ENCODE peak calls at places on chromosomes 5 and 9, in eight cellular contexts. S is HCT116, Z is IMR-90, J is Calu3, R is AML-193, V is EL, N is substantia nigra, G is tibial nerve. X is an unnamed sample.

GRCh38 chr5:147303976-147304375 is 69.2 kb downstream of the STK32A start:
- DNase-seq in S (peak), Z (peak), J (peak), R (no peak), V (peak), N (no peak), G (no peak), X (no peak)

GRCh38 chr5:135493406-135494180 is 41.4 kb upstream of the TIFAB start:
- DNase-seq in S (peak), Z (peak), J (no peak), R (peak), V (peak), N (no peak), G (no peak), X (no peak)

GRCh38 chr5:102554092-102554491 is 55.3 kb upstream of the SLCO6A1 start:
- DNase-seq in S (no peak), Z (no peak), J (no peak), R (no peak), V (no peak), N (no peak), G (no peak), X (no peak)

GRCh38 chr5:172548311-172548731 is 92.7 kb upstream of the NEURL1B start:
- DNase-seq in S (no peak), Z (no peak), J (no peak), R (no peak), V (no peak), N (peak), G (no peak), X (peak)

GRCh38 chr5:15326932-15327331 is 173.0 kb upstream of the FBXL7 start:
- DNase-seq in S (no peak), Z (no peak), J (no peak), R (no peak), V (no peak), N (no peak), G (no peak), X (no peak)

GRCh38 chr9:96048954-96049831 is 173.7 kb downstream of the ERCC6L2 start:
- DNase-seq in S (no peak), Z (no peak), J (no peak), R (no peak), V (no peak), N (peak), G (peak), X (peak)

GRCh38 chr5:112706446-112707016 is 31.2 kb upstream of the APC start:
- DNase-seq in S (no peak), Z (no peak), J (no peak), R (no peak), V (no peak), N (no peak), G (no peak), X (no peak)

GRCh38 chr5:59069438-59070079 is 486.7 kb downstream of the RAB3C start:
- DNase-seq in S (no peak), Z (peak), J (peak), R (no peak), V (peak), N (no peak), G (no peak), X (no peak)

GRCh38 chr5:176499273-176499672 is 37.9 kb downstream of the RNF44 start:
- DNase-seq in S (no peak), Z (no peak), J (no peak), R (no peak), V (no peak), N (no peak), G (no peak), X (no peak)

GRCh38 chr9:133616643-133617405 is 7.6 kb upstream of the FAM163B start:
- DNase-seq in S (no peak), Z (no peak), J (no peak), R (no peak), V (no peak), N (no peak), G (no peak), X (no peak)

GRCh38 chr9:88781500-88782391 is 209.5 kb upstream of the S1PR3 start:
- DNase-seq in S (no peak), Z (peak), J (no peak), R (peak), V (no peak), N (no peak), G (no peak), X (no peak)

GRCh38 chr5:149414405-149415244 is 35.5 kb upstream of the IL17B start:
- DNase-seq in S (no peak), Z (peak), J (no peak), R (no peak), V (peak), N (no peak), G (no peak), X (no peak)

X was measured in anterior cingulate cortex.